ENCODE peak calls at places on chromosome 19, in five cellular contexts. One of them, this sample, is unnamed.

GRCh38 chr19:27744926-27745844 is 1467.8 kb downstream of the UQCRFS1 start:
- DNase-seq in GM23248: no peak
- DNase-seq in PC-3: no peak
- DNase-seq in PC-9: no peak
- DNase-seq in endothelial cell of umbilical vein: no peak
- DNase-seq in this sample: no peak

GRCh38 chr19:13110099-13110610 is 6.4 kb downstream of the TRMT1 start:
- DNase-seq in PC-3: no peak
- DNase-seq in endothelial cell of umbilical vein: no peak
- DNase-seq in GM23248: no peak
- DNase-seq in PC-9: no peak
- DNase-seq in this sample: no peak

GRCh38 chr19:4506449-4507149 is 11.7 kb downstream of the PLIN4 start:
- DNase-seq in GM23248: peak
- DNase-seq in PC-9: no peak
- DNase-seq in endothelial cell of umbilical vein: peak
- DNase-seq in PC-3: peak
- DNase-seq in this sample: no peak

GRCh38 chr19:17089238-17089637 is 13.7 kb downstream of the MYO9B start:
- DNase-seq in PC-3: no peak
- DNase-seq in GM23248: peak
- DNase-seq in endothelial cell of umbilical vein: no peak
- DNase-seq in PC-9: peak
- DNase-seq in this sample: no peak

GRCh38 chr19:16202320-16203255 is 4.9 kb downstream of the AP1M1 start:
- DNase-seq in PC-9: no peak
- DNase-seq in GM23248: peak
- DNase-seq in endothelial cell of umbilical vein: no peak
- DNase-seq in PC-3: no peak
- DNase-seq in this sample: no peak

GRCh38 chr19:39539519-39540332 is at the start of gene EID2:
- DNase-seq in endothelial cell of umbilical vein: peak
- DNase-seq in PC-3: peak
- DNase-seq in PC-9: peak
- DNase-seq in GM23248: peak
- DNase-seq in this sample: peak

GRCh38 chr19:5718032-5718578 is 1.8 kb downstream of the LONP1 start:
- DNase-seq in GM23248: peak
- DNase-seq in endothelial cell of umbilical vein: no peak
- DNase-seq in PC-9: no peak
- DNase-seq in PC-3: no peak
- DNase-seq in this sample: no peak

GRCh38 chr19:40604647-40605200 is 3.6 kb downstream of the LTBP4 start:
- DNase-seq in PC-9: no peak
- DNase-seq in PC-3: peak
- DNase-seq in GM23248: no peak
- DNase-seq in endothelial cell of umbilical vein: no peak
- DNase-seq in this sample: no peak

GRCh38 chr19:6058411-6059201 is 51.7 kb downstream of the RFX2 start:
- DNase-seq in endothelial cell of umbilical vein: no peak
- DNase-seq in PC-9: no peak
- DNase-seq in GM23248: no peak
- DNase-seq in PC-3: no peak
- DNase-seq in this sample: no peak

DNA sequence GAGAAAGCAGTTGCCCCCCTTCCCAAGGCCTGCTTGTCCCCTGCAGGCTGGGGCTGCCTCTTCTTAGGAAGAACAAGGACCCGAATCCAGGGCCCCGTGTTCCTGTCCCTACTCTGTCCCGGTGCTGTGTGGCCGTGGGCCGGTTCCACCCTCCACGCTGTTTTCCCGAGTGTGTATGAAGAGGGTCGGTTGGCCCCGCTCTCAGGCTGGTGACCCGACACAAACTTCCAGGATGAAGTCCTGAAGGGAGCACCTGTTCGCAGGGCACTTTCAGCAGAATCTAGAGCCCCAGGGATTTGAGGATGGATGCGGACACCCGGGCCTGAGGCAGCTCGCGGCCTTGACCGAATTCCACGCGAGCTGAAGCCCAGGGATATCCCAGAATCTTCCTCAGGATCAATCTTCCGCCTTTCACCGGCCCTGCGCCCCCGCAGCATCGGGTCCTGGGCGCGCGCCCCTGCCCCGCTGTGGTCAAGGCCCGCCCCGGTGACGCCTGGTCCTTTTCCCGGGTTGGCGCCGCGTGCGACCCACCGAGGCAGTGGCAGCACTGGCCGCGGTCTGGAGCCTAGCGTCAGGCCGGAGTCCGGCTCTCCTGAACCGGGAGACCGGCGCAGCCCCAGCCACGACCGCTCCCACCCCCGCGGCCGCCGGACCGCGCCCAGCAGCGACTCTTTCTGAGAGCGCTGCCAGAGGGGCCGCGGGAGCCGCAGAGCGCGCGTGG is 528 bp upstream of the CHST8 start:
- DNase-seq in PC-3: no peak
- DNase-seq in PC-9: no peak
- DNase-seq in GM23248: no peak
- DNase-seq in endothelial cell of umbilical vein: no peak
- DNase-seq in this sample: no peak
- TF ChIP-seq EZH2 in PC-3: no peak
- TF ChIP-seq EZH2 in PC-9: no peak
- TF ChIP-seq EZH2 in GM23248: no peak
- TF ChIP-seq EZH2 in endothelial cell of umbilical vein: no peak
- TF ChIP-seq EZH2 in this sample: no peak

DNA sequence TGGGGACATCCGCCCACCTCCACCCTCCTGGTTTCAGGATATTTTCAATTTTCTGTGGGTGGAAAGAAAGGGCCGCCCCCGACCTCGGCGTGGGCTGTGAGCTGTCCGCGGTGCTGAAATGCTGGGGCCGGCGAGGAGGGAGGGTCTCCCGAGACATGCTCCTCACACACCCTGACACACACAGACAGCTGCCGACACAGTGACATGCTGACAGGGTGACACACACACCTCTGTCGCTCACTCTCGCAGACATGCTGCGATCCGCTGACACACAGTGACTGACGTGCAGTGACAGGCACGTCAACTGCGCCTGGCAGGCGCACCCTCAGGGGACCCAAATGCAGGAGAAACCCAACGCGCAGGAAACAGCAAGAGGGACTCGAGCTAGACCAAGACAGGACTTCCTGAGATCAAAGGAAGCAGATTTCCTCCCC is 25.1 kb upstream of the MEIS3 start:
- DNase-seq in GM23248: no peak
- DNase-seq in endothelial cell of umbilical vein: no peak
- DNase-seq in PC-9: no peak
- DNase-seq in PC-3: no peak
- DNase-seq in this sample: no peak
- TF ChIP-seq EZH2 in GM23248: no peak
- TF ChIP-seq EZH2 in endothelial cell of umbilical vein: no peak
- TF ChIP-seq EZH2 in PC-9: no peak
- TF ChIP-seq EZH2 in PC-3: no peak
- TF ChIP-seq EZH2 in this sample: no peak

DNA sequence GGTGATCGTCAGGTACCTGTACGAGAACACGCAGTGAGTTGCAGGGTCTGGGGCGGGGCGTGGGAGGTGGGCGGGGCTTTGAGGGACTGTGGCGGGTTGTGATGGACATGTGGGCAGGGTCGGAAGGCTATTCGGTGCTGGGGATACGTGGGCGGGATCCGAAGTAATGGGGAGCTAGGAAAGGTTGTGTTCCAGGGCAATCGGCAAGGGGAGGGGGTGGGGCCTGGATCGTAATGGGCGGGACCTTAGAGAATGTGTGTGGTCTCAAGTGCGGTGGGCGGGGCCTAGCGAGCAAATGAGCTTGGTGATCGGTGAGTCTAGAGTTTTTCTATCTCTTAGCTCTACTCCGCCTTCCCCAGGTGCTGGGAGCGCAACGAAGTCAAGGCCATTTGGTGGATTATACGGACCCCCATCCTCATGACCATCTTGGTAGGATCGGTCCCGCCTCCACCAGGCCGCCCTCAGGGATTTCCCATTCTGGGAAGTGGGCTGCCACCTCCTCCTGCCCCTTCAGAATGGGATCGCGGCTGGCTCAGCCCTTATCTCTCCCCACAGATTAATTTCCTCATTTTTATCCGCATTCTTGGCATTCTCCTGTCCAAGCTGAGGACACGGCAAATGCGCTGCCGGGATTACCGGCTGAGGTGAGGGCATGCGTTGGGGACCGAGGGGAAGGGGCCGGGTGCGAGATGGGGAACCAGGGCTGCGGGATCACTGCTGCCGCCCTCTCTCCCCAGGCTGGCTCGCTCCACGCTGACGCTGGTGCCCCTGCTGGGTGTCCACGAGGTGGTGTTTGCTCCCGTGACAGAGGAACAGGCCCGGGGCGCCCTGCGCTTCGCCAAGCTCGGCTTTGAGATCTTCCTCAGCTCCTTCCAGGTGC is 9.6 kb downstream of the GIPR start:
- DNase-seq in endothelial cell of umbilical vein: peak
- DNase-seq in GM23248: peak
- DNase-seq in PC-9: peak
- DNase-seq in PC-3: peak
- DNase-seq in this sample: peak
- TF ChIP-seq EZH2 in endothelial cell of umbilical vein: no peak
- TF ChIP-seq EZH2 in GM23248: no peak
- TF ChIP-seq EZH2 in PC-9: no peak
- TF ChIP-seq EZH2 in PC-3: no peak
- TF ChIP-seq EZH2 in this sample: no peak

GRCh38 chr19:1082165-1082927 is 12.8 kb downstream of the POLR2E start:
- DNase-seq in PC-3: peak
- DNase-seq in endothelial cell of umbilical vein: peak
- DNase-seq in GM23248: peak
- DNase-seq in PC-9: peak
- DNase-seq in this sample: no peak
- TF ChIP-seq EZH2 in PC-3: no peak
- TF ChIP-seq EZH2 in endothelial cell of umbilical vein: no peak
- TF ChIP-seq EZH2 in GM23248: no peak
- TF ChIP-seq EZH2 in PC-9: no peak
- TF ChIP-seq EZH2 in this sample: no peak

GRCh38 chr19:55444720-55445045 is 1.6 kb upstream of the SHISA7 start:
- DNase-seq in GM23248: no peak
- DNase-seq in endothelial cell of umbilical vein: no peak
- DNase-seq in PC-3: no peak
- DNase-seq in PC-9: no peak
- DNase-seq in this sample: no peak
- TF ChIP-seq EZH2 in GM23248: no peak
- TF ChIP-seq EZH2 in endothelial cell of umbilical vein: no peak
- TF ChIP-seq EZH2 in PC-3: no peak
- TF ChIP-seq EZH2 in PC-9: no peak
- TF ChIP-seq EZH2 in this sample: no peak

GRCh38 chr19:7874080-7874856 is at the start of gene PRR36:
- DNase-seq in GM23248: no peak
- DNase-seq in endothelial cell of umbilical vein: peak
- DNase-seq in PC-9: peak
- DNase-seq in PC-3: peak
- DNase-seq in this sample: no peak
- TF ChIP-seq EZH2 in GM23248: no peak
- TF ChIP-seq EZH2 in endothelial cell of umbilical vein: peak
- TF ChIP-seq EZH2 in PC-9: no peak
- TF ChIP-seq EZH2 in PC-3: no peak
- TF ChIP-seq EZH2 in this sample: no peak

DNA sequence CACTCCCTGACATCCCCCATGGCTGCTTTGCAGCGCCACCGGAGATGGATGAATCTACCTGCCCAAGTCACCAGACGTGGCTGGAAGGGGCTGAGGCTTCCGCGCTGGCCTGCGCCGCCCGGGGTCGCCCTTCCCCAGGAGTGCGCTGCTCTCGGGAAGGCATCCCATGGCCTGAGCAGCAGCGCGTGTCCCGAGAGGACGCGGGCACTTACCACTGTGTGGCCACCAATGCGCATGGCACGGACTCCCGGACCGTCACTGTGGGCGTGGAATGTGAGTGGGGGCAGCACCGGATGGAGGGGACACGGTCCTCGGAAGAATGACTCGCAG is 4.6 kb downstream of the ICAM5 start:
- DNase-seq in PC-3: no peak
- DNase-seq in endothelial cell of umbilical vein: no peak
- DNase-seq in PC-9: no peak
- DNase-seq in GM23248: no peak
- DNase-seq in this sample: no peak
- TF ChIP-seq EZH2 in PC-3: no peak
- TF ChIP-seq EZH2 in endothelial cell of umbilical vein: no peak
- TF ChIP-seq EZH2 in PC-9: no peak
- TF ChIP-seq EZH2 in GM23248: no peak
- TF ChIP-seq EZH2 in this sample: no peak

GRCh38 chr19:1691589-1692290 is 39.3 kb upstream of the TCF3 start:
- DNase-seq in GM23248: no peak
- DNase-seq in PC-3: no peak
- DNase-seq in endothelial cell of umbilical vein: no peak
- DNase-seq in PC-9: no peak
- DNase-seq in this sample: no peak
- TF ChIP-seq EZH2 in GM23248: no peak
- TF ChIP-seq EZH2 in PC-3: no peak
- TF ChIP-seq EZH2 in endothelial cell of umbilical vein: no peak
- TF ChIP-seq EZH2 in PC-9: no peak
- TF ChIP-seq EZH2 in this sample: no peak

DNA sequence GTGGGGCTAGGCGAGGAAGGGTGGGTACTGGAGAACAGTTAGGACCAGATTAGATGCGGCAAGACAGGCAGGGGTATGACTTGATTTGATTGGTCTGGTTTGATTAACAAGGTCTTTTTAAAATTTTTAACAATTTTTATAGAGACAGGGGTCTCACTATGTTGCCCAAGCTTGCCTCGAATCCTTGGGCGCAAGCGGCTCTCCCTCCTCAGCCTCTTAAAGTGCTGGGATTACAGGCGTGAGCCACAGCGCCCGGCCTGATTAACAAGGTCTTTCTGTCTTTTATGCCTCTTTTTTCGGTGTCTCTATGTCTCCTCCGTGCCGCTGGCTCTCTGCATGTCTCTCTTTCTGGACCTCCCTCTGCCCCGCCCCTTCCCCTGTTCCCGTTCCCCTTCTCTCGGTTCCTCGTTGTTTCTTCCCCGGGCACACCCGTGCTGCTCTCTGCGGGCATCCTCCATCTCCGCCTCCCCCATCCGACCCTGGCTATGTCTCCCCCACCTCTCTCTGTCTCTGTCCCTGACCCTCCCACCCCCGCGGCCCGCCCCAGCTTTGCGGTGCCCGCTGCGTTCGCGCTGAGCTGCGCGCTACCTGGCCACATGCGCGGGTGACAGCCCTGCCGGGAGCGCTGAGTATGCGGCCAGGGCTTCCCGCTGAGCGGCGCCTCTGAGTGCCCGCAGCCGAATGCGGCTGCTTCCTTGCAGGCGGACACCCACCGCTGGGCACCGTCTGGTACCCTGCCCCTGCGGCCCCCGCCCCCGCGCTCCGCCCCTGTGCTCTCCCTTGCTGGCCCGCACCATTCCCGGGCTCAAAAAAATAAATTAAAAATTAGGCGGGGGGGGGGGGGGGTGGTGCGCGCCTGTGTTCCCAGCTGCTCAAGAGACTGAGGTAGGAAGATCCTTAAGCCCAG is 8.1 kb upstream of the SDHAF1 start:
- DNase-seq in PC-9: no peak
- DNase-seq in PC-3: no peak
- DNase-seq in GM23248: peak
- DNase-seq in endothelial cell of umbilical vein: no peak
- DNase-seq in this sample: no peak
- TF ChIP-seq EZH2 in PC-9: no peak
- TF ChIP-seq EZH2 in PC-3: no peak
- TF ChIP-seq EZH2 in GM23248: peak
- TF ChIP-seq EZH2 in endothelial cell of umbilical vein: peak
- TF ChIP-seq EZH2 in this sample: no peak

This sample was measured in SK-N-MC.